ENCODE peak calls at places on chromosomes 6 and 20, in nine cellular contexts. One of them, this sample, is unnamed.

GRCh38 chr6:33799714-33800113 is 4.1 kb downstream of the MLN start:
- DNase-seq in neural crest cell: no peak
- DNase-seq in cardiac fibroblast: no peak
- DNase-seq in MCF 10A: no peak
- DNase-seq in glutamatergic neuron: no peak
- DNase-seq in AG10803: peak; percentile 58
- DNase-seq in cardiac muscle cell: no peak
- DNase-seq in endodermal cell: no peak
- DNase-seq in astrocyte: no peak
- DNase-seq in this sample: no peak

GRCh38 chr6:83853968-83854501 is 875 bp downstream of the RIPPLY2 start:
- DNase-seq in cardiac muscle cell: no peak
- DNase-seq in MCF 10A: no peak
- DNase-seq in cardiac fibroblast: no peak
- DNase-seq in neural crest cell: no peak
- DNase-seq in astrocyte: no peak
- DNase-seq in glutamatergic neuron: peak; percentile 40
- DNase-seq in endodermal cell: peak; percentile 82
- DNase-seq in AG10803: no peak
- DNase-seq in this sample: no peak

GRCh38 chr6:30259140-30260035 is 46.2 kb upstream of the TRIM26 start:
- DNase-seq in cardiac muscle cell: peak; percentile 78
- DNase-seq in neural crest cell: peak; percentile 58
- DNase-seq in cardiac fibroblast: peak; percentile 76
- DNase-seq in glutamatergic neuron: peak; percentile 71
- DNase-seq in endodermal cell: peak; percentile 93
- DNase-seq in MCF 10A: peak; percentile 82
- DNase-seq in AG10803: peak; percentile 72
- DNase-seq in astrocyte: peak; percentile 68
- DNase-seq in this sample: peak; percentile 70

GRCh38 chr6:54717849-54718455 is 128.6 kb upstream of the FAM83B start:
- DNase-seq in MCF 10A: peak; percentile 80
- DNase-seq in astrocyte: peak; percentile 8
- DNase-seq in endodermal cell: peak; percentile 90
- DNase-seq in cardiac fibroblast: peak; percentile 61
- DNase-seq in glutamatergic neuron: peak; percentile 73
- DNase-seq in neural crest cell: peak; percentile 59
- DNase-seq in cardiac muscle cell: peak; percentile 63
- DNase-seq in AG10803: peak; percentile 33
- DNase-seq in this sample: peak; percentile 71

GRCh38 chr6:41411961-41412360 is 76.6 kb downstream of the NCR2 start:
- DNase-seq in neural crest cell: no peak
- DNase-seq in AG10803: no peak
- DNase-seq in MCF 10A: no peak
- DNase-seq in cardiac fibroblast: no peak
- DNase-seq in astrocyte: no peak
- DNase-seq in endodermal cell: no peak
- DNase-seq in glutamatergic neuron: no peak
- DNase-seq in cardiac muscle cell: no peak
- DNase-seq in this sample: no peak

GRCh38 chr6:112660626-112661025 is 313.5 kb downstream of the RFPL4B start:
- DNase-seq in glutamatergic neuron: no peak
- DNase-seq in astrocyte: no peak
- DNase-seq in MCF 10A: no peak
- DNase-seq in cardiac fibroblast: no peak
- DNase-seq in cardiac muscle cell: no peak
- DNase-seq in AG10803: no peak
- DNase-seq in endodermal cell: no peak
- DNase-seq in neural crest cell: no peak
- DNase-seq in this sample: no peak

GRCh38 chr6:31035862-31036497 is 25.7 kb downstream of the MUC22 start:
- DNase-seq in cardiac fibroblast: no peak
- DNase-seq in astrocyte: no peak
- DNase-seq in MCF 10A: peak; percentile 18
- DNase-seq in cardiac muscle cell: peak; percentile 21
- DNase-seq in AG10803: peak; percentile 3
- DNase-seq in glutamatergic neuron: no peak
- DNase-seq in neural crest cell: no peak
- DNase-seq in endodermal cell: no peak
- DNase-seq in this sample: no peak

GRCh38 chr6:36682328-36683144 is 4.0 kb downstream of the CDKN1A start:
- DNase-seq in neural crest cell: no peak
- DNase-seq in AG10803: peak; percentile 42
- DNase-seq in cardiac fibroblast: no peak
- DNase-seq in endodermal cell: no peak
- DNase-seq in MCF 10A: peak; percentile 95
- DNase-seq in glutamatergic neuron: no peak
- DNase-seq in astrocyte: peak; percentile 11
- DNase-seq in cardiac muscle cell: no peak
- DNase-seq in this sample: no peak

GRCh38 chr20:48480391-48480790 is 347.4 kb downstream of the PREX1 start:
- DNase-seq in MCF 10A: no peak
- DNase-seq in astrocyte: no peak
- DNase-seq in glutamatergic neuron: no peak
- DNase-seq in AG10803: no peak
- DNase-seq in neural crest cell: no peak
- DNase-seq in cardiac muscle cell: no peak
- DNase-seq in endodermal cell: no peak
- DNase-seq in cardiac fibroblast: no peak
- DNase-seq in this sample: no peak

GRCh38 chr20:50141018-50141675 is 12.4 kb downstream of the PEDS1 start:
- DNase-seq in neural crest cell: no peak
- DNase-seq in MCF 10A: peak; percentile 47
- DNase-seq in glutamatergic neuron: no peak
- DNase-seq in cardiac fibroblast: no peak
- DNase-seq in endodermal cell: no peak
- DNase-seq in AG10803: no peak
- DNase-seq in cardiac muscle cell: no peak
- DNase-seq in astrocyte: no peak
- DNase-seq in this sample: no peak

GRCh38 chr6:26218824-26219223 is 131.6 kb downstream of the HFE start:
- DNase-seq in astrocyte: no peak
- DNase-seq in cardiac fibroblast: no peak
- DNase-seq in glutamatergic neuron: no peak
- DNase-seq in neural crest cell: no peak
- DNase-seq in MCF 10A: no peak
- DNase-seq in endodermal cell: peak; percentile 62
- DNase-seq in cardiac muscle cell: no peak
- DNase-seq in AG10803: no peak
- DNase-seq in this sample: no peak

DNA sequence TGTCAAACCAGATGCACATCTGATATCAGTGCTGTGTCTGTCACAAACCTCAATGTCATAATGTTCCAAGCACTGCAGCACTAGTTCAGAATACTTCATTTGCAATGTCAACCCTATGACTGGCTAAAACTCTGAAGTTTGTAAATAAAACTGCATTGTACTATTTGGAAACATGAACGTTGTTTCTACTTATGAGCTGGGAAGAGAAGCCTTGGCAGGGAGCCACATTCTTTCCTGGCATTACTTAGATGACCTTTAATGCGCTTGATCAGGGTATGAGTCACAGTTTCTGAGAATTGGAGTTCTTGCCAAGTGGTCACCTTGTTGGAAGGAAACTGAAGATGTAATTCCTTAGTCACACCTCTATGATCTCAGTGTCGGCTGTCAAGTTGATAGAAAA is 664.8 kb upstream of the MMS22L start:
- DNase-seq in cardiac fibroblast: peak; percentile 73
- DNase-seq in AG10803: peak; percentile 15
- DNase-seq in astrocyte: peak; percentile 95
- DNase-seq in cardiac muscle cell: peak; percentile 53
- DNase-seq in endodermal cell: no peak
- DNase-seq in neural crest cell: no peak
- DNase-seq in glutamatergic neuron: no peak
- DNase-seq in MCF 10A: peak; percentile 97
- DNase-seq in this sample: no peak
- TF ChIP-seq CTCF in cardiac fibroblast: no peak
- TF ChIP-seq CTCF in AG10803: no peak
- TF ChIP-seq CTCF in astrocyte: no peak
- TF ChIP-seq CTCF in cardiac muscle cell: no peak
- TF ChIP-seq CTCF in endodermal cell: no peak
- TF ChIP-seq CTCF in neural crest cell: no peak
- TF ChIP-seq CTCF in glutamatergic neuron: no peak
- TF ChIP-seq CTCF in MCF 10A: no peak
- TF ChIP-seq CTCF in this sample: no peak

GRCh38 chr6:166206510-166207389 is 39.1 kb upstream of the TBXT start:
- DNase-seq in neural crest cell: no peak
- DNase-seq in MCF 10A: no peak
- DNase-seq in AG10803: no peak
- DNase-seq in glutamatergic neuron: no peak
- DNase-seq in astrocyte: no peak
- DNase-seq in cardiac muscle cell: peak; percentile 38
- DNase-seq in endodermal cell: no peak
- DNase-seq in cardiac fibroblast: peak; percentile 4
- DNase-seq in this sample: no peak

GRCh38 chr6:166203641-166204222 is 36.1 kb upstream of the TBXT start:
- DNase-seq in neural crest cell: no peak
- DNase-seq in cardiac muscle cell: no peak
- DNase-seq in glutamatergic neuron: no peak
- DNase-seq in MCF 10A: no peak
- DNase-seq in AG10803: no peak
- DNase-seq in astrocyte: no peak
- DNase-seq in endodermal cell: no peak
- DNase-seq in cardiac fibroblast: no peak
- DNase-seq in this sample: no peak

GRCh38 chr6:166203003-166203640 is 35.5 kb upstream of the TBXT start:
- DNase-seq in cardiac muscle cell: peak; percentile 30
- DNase-seq in AG10803: no peak
- DNase-seq in neural crest cell: no peak
- DNase-seq in glutamatergic neuron: no peak
- DNase-seq in cardiac fibroblast: no peak
- DNase-seq in MCF 10A: no peak
- DNase-seq in endodermal cell: no peak
- DNase-seq in astrocyte: no peak
- DNase-seq in this sample: no peak

GRCh38 chr6:166206066-166206465 is 38.4 kb upstream of the TBXT start:
- DNase-seq in MCF 10A: no peak
- DNase-seq in astrocyte: no peak
- DNase-seq in glutamatergic neuron: no peak
- DNase-seq in cardiac fibroblast: no peak
- DNase-seq in endodermal cell: no peak
- DNase-seq in neural crest cell: no peak
- DNase-seq in AG10803: no peak
- DNase-seq in cardiac muscle cell: no peak
- DNase-seq in this sample: no peak

DNA sequence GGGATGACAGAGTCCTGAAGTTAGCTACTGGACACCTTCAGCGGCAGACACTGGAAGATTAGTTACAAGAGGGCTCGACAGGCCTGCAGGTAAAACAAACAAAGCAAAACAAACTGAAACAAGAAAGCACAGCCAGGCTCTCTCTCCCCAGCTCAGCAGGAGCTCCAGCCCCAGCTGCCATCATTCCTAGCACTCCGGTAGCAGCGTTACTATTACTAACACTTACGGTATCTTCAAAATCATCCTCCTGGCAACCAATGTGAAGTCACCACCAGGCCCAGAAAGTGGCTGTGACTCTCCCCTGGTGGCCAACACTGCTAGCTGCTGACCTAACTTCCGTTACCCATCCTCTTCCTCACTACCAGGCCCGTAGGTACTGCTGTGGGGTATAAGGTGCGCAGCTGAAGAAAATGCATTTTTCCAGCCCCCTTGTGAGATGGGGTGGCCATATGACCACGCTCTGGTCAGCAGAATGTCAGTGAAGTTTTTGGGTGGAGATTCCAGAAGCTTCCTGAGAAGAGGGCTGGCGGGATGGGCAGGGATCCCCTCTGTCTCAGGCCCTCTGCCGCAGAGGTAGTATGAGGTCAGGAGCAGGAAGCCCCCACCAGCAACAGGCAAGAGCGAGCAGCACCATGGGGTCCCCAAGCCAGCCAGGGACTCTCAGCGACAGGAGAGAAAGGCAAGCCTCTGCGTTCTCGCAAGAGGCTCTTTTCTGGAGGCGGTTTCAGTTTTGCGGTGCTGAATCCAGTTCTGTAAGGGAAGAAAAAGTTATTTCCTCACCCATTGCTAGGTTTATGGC is 37.4 kb upstream of the TBXT start:
- DNase-seq in cardiac fibroblast: no peak
- DNase-seq in endodermal cell: peak; percentile 86
- DNase-seq in MCF 10A: no peak
- DNase-seq in cardiac muscle cell: no peak
- DNase-seq in neural crest cell: no peak
- DNase-seq in glutamatergic neuron: no peak
- DNase-seq in astrocyte: no peak
- DNase-seq in AG10803: no peak
- DNase-seq in this sample: no peak
- TF ChIP-seq CTCF in cardiac fibroblast: no peak
- TF ChIP-seq CTCF in endodermal cell: peak; percentile 70
- TF ChIP-seq CTCF in MCF 10A: no peak
- TF ChIP-seq CTCF in cardiac muscle cell: no peak
- TF ChIP-seq CTCF in neural crest cell: no peak
- TF ChIP-seq CTCF in glutamatergic neuron: no peak
- TF ChIP-seq CTCF in astrocyte: no peak
- TF ChIP-seq CTCF in AG10803: no peak
- TF ChIP-seq CTCF in this sample: no peak

GRCh38 chr6:152874846-152875568 is 107.8 kb downstream of the FBXO5 start:
- DNase-seq in glutamatergic neuron: no peak
- DNase-seq in endodermal cell: no peak
- DNase-seq in MCF 10A: no peak
- DNase-seq in AG10803: no peak
- DNase-seq in cardiac muscle cell: no peak
- DNase-seq in astrocyte: no peak
- DNase-seq in neural crest cell: no peak
- DNase-seq in cardiac fibroblast: no peak
- DNase-seq in this sample: no peak
- TF ChIP-seq CTCF in glutamatergic neuron: no peak
- TF ChIP-seq CTCF in endodermal cell: peak; percentile 34
- TF ChIP-seq CTCF in MCF 10A: no peak
- TF ChIP-seq CTCF in AG10803: no peak
- TF ChIP-seq CTCF in cardiac muscle cell: no peak
- TF ChIP-seq CTCF in astrocyte: no peak
- TF ChIP-seq CTCF in neural crest cell: no peak
- TF ChIP-seq CTCF in cardiac fibroblast: no peak
- TF ChIP-seq CTCF in this sample: no peak

GRCh38 chr20:35277531-35278395 is at the start of gene MMP24OS:
- DNase-seq in glutamatergic neuron: peak; percentile 93
- DNase-seq in astrocyte: peak; percentile 73
- DNase-seq in cardiac muscle cell: peak; percentile 92
- DNase-seq in neural crest cell: peak; percentile 77
- DNase-seq in AG10803: peak; percentile 82
- DNase-seq in cardiac fibroblast: peak; percentile 92
- DNase-seq in endodermal cell: peak; percentile 97
- DNase-seq in MCF 10A: peak; percentile 86
- DNase-seq in this sample: peak; percentile 87
- TF ChIP-seq CTCF in glutamatergic neuron: no peak
- TF ChIP-seq CTCF in astrocyte: no peak
- TF ChIP-seq CTCF in cardiac muscle cell: no peak
- TF ChIP-seq CTCF in neural crest cell: peak; percentile 7
- TF ChIP-seq CTCF in AG10803: peak; percentile 40
- TF ChIP-seq CTCF in cardiac fibroblast: peak; percentile 13
- TF ChIP-seq CTCF in endodermal cell: peak; percentile 33
- TF ChIP-seq CTCF in MCF 10A: no peak
- TF ChIP-seq CTCF in this sample: no peak

This sample was measured in endothelial cell.